ENCODE peak calls at places on chromosome 13, in five cellular contexts. One of them, this sample, is unnamed.

GRCh38 chr13:36357692-36358091 is 11.5 kb upstream of the SPART start:
- DNase-seq in IMR-90: no peak
- DNase-seq in PC-3: no peak
- DNase-seq in adipocyte: no peak
- DNase-seq in fibroblast of lung: peak
- DNase-seq in this sample: no peak

GRCh38 chr13:27334774-27335490 is 64.3 kb downstream of the RASL11A start:
- DNase-seq in IMR-90: peak
- DNase-seq in PC-3: no peak
- DNase-seq in adipocyte: no peak
- DNase-seq in fibroblast of lung: peak
- DNase-seq in this sample: no peak

GRCh38 chr13:51800456-51800855 is 3.5 kb downstream of the DHRS12 start:
- DNase-seq in IMR-90: no peak
- DNase-seq in PC-3: no peak
- DNase-seq in adipocyte: no peak
- DNase-seq in fibroblast of lung: no peak
- DNase-seq in this sample: no peak

GRCh38 chr13:112325941-112326645 is 50.1 kb upstream of the SPACA7 start:
- DNase-seq in IMR-90: no peak
- DNase-seq in PC-3: no peak
- DNase-seq in adipocyte: no peak
- DNase-seq in fibroblast of lung: no peak
- DNase-seq in this sample: peak

GRCh38 chr13:34076943-34077703 is 259.2 kb downstream of the RFC3 start:
- DNase-seq in IMR-90: peak
- DNase-seq in PC-3: peak
- DNase-seq in adipocyte: peak
- DNase-seq in fibroblast of lung: peak
- DNase-seq in this sample: no peak

GRCh38 chr13:34748561-34748960 is 193.5 kb upstream of the NBEA start:
- DNase-seq in IMR-90: no peak
- DNase-seq in PC-3: no peak
- DNase-seq in adipocyte: no peak
- DNase-seq in fibroblast of lung: peak
- DNase-seq in this sample: no peak

GRCh38 chr13:94128430-94128829 is 351.1 kb downstream of the DCT start:
- DNase-seq in IMR-90: no peak
- DNase-seq in PC-3: no peak
- DNase-seq in adipocyte: no peak
- DNase-seq in fibroblast of lung: peak
- DNase-seq in this sample: no peak

GRCh38 chr13:97119899-97120745 is 102.0 kb upstream of the MBNL2 start:
- DNase-seq in IMR-90: peak
- DNase-seq in PC-3: peak
- DNase-seq in adipocyte: no peak
- DNase-seq in fibroblast of lung: peak
- DNase-seq in this sample: no peak

GRCh38 chr13:112103971-112104872 is 37.3 kb downstream of the SOX1 start:
- DNase-seq in IMR-90: no peak
- DNase-seq in PC-3: no peak
- DNase-seq in adipocyte: no peak
- DNase-seq in fibroblast of lung: no peak
- DNase-seq in this sample: peak

GRCh38 chr13:59673301-59673700 is 490.4 kb downstream of the DIAPH3 start:
- DNase-seq in IMR-90: peak
- DNase-seq in PC-3: no peak
- DNase-seq in adipocyte: peak
- DNase-seq in fibroblast of lung: peak
- DNase-seq in this sample: no peak

GRCh38 chr13:29497137-29497654 is 98.3 kb downstream of the SLC7A1 start:
- DNase-seq in IMR-90: peak
- DNase-seq in PC-3: no peak
- DNase-seq in adipocyte: peak
- DNase-seq in fibroblast of lung: peak
- DNase-seq in this sample: peak

GRCh38 chr13:64164435-64164834 is 2748.8 kb upstream of the PCDH20 start:
- DNase-seq in IMR-90: no peak
- DNase-seq in PC-3: no peak
- DNase-seq in adipocyte: no peak
- DNase-seq in fibroblast of lung: no peak
- DNase-seq in this sample: no peak

GRCh38 chr13:32116210-32116609 is 84.6 kb downstream of the FRY start:
- DNase-seq in IMR-90: no peak
- DNase-seq in PC-3: no peak
- DNase-seq in adipocyte: no peak
- DNase-seq in fibroblast of lung: peak
- DNase-seq in this sample: no peak

GRCh38 chr13:50691682-50692263 is 151.7 kb downstream of the DLEU7 start:
- DNase-seq in IMR-90: no peak
- DNase-seq in PC-3: peak
- DNase-seq in adipocyte: no peak
- DNase-seq in fibroblast of lung: peak
- DNase-seq in this sample: no peak

GRCh38 chr13:59771272-59771671 is 392.5 kb downstream of the DIAPH3 start:
- DNase-seq in IMR-90: peak
- DNase-seq in PC-3: peak
- DNase-seq in adipocyte: peak
- DNase-seq in fibroblast of lung: no peak
- DNase-seq in this sample: no peak

GRCh38 chr13:27419333-27419732 is 5.1 kb upstream of the GTF3A start:
- DNase-seq in IMR-90: peak
- DNase-seq in PC-3: peak
- DNase-seq in adipocyte: no peak
- DNase-seq in fibroblast of lung: no peak
- DNase-seq in this sample: no peak

GRCh38 chr13:26471807-26472206 is 85.7 kb upstream of the WASF3 start:
- DNase-seq in IMR-90: no peak
- DNase-seq in PC-3: no peak
- DNase-seq in adipocyte: no peak
- DNase-seq in fibroblast of lung: no peak
- DNase-seq in this sample: peak

GRCh38 chr13:42114912-42115311 is 66.5 kb downstream of the DGKH start:
- DNase-seq in IMR-90: no peak
- DNase-seq in PC-3: peak
- DNase-seq in adipocyte: no peak
- DNase-seq in fibroblast of lung: no peak
- DNase-seq in this sample: no peak

GRCh38 chr13:45943965-45944364 is 92.4 kb upstream of the SIAH3 start:
- DNase-seq in IMR-90: peak
- DNase-seq in PC-3: no peak
- DNase-seq in adipocyte: peak
- DNase-seq in fibroblast of lung: peak
- DNase-seq in this sample: no peak

GRCh38 chr13:32581177-32581786 is 5.0 kb upstream of the PDS5B start:
- DNase-seq in IMR-90: peak
- DNase-seq in PC-3: peak
- DNase-seq in adipocyte: peak
- DNase-seq in fibroblast of lung: peak
- DNase-seq in this sample: no peak

GRCh38 chr13:60379837-60380236 is 17.2 kb upstream of the TDRD3 start:
- DNase-seq in IMR-90: no peak
- DNase-seq in PC-3: no peak
- DNase-seq in adipocyte: no peak
- DNase-seq in fibroblast of lung: no peak
- DNase-seq in this sample: no peak

GRCh38 chr13:112704634-112705145 is 14.9 kb downstream of the ATP11A start:
- DNase-seq in IMR-90: no peak
- DNase-seq in PC-3: no peak
- DNase-seq in adipocyte: no peak
- DNase-seq in fibroblast of lung: no peak
- DNase-seq in this sample: peak

GRCh38 chr13:94764576-94765321 is 52.4 kb upstream of the SOX21 start:
- DNase-seq in IMR-90: no peak
- DNase-seq in PC-3: no peak
- DNase-seq in adipocyte: no peak
- DNase-seq in fibroblast of lung: peak
- DNase-seq in this sample: no peak

GRCh38 chr13:25468330-25469178 is 96.8 kb downstream of the ATP8A2 start:
- DNase-seq in IMR-90: no peak
- DNase-seq in PC-3: no peak
- DNase-seq in adipocyte: peak
- DNase-seq in fibroblast of lung: peak
- DNase-seq in this sample: peak
- H3K9ac ChIP-seq in IMR-90: no peak
- H3K9ac ChIP-seq in PC-3: no peak
- H3K9ac ChIP-seq in adipocyte: no peak
- H3K9ac ChIP-seq in fibroblast of lung: no peak
- H3K9ac ChIP-seq in this sample: no peak

DNA sequence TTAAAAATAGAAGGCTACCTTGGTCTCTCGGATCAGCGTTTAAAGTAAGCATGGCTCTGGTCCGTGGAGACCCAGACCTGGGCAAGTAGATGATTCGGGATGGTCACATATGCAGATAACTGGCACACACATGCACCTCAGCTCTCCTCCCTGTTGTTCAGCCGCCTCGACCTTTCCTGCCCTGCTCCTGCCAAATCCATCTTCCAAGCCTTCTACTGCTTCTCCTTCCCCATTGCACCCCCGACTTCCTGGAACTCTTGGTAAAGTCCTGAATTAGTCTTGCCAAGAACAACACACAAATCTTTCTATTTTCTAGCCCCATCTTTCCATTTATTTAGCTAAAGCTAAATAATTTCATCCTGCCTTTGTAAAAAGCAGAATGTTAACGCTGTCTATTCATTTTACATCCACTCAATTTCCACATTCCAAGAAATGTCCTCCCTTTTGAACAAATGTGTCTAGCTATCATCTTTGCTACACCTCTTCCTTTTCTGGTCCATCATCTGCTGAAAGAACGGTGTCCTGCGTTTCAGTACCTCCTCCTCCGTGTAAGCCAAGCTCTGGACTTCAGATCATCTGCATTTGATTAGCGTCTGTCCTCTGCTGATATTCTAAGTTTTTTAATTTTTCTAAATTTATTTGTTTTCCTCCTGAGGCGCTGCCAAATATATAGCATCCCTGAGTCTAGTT is 92.5 kb downstream of the ZIC5 start:
- DNase-seq in IMR-90: no peak
- DNase-seq in PC-3: no peak
- DNase-seq in adipocyte: no peak
- DNase-seq in fibroblast of lung: no peak
- DNase-seq in this sample: peak
- H3K9ac ChIP-seq in IMR-90: no peak
- H3K9ac ChIP-seq in PC-3: no peak
- H3K9ac ChIP-seq in adipocyte: no peak
- H3K9ac ChIP-seq in fibroblast of lung: no peak
- H3K9ac ChIP-seq in this sample: no peak

GRCh38 chr13:100100115-100100879 is 11.4 kb downstream of the PCCA start:
- DNase-seq in IMR-90: peak
- DNase-seq in PC-3: peak
- DNase-seq in adipocyte: peak
- DNase-seq in fibroblast of lung: peak
- DNase-seq in this sample: no peak
- H3K9ac ChIP-seq in IMR-90: no peak
- H3K9ac ChIP-seq in PC-3: no peak
- H3K9ac ChIP-seq in adipocyte: no peak
- H3K9ac ChIP-seq in fibroblast of lung: no peak
- H3K9ac ChIP-seq in this sample: no peak

GRCh38 chr13:22062478-22063205 is 391.8 kb downstream of the FGF9 start:
- DNase-seq in IMR-90: peak
- DNase-seq in PC-3: no peak
- DNase-seq in adipocyte: no peak
- DNase-seq in fibroblast of lung: no peak
- DNase-seq in this sample: no peak

GRCh38 chr13:22061806-22062391 is 391.0 kb downstream of the FGF9 start:
- DNase-seq in IMR-90: no peak
- DNase-seq in PC-3: no peak
- DNase-seq in adipocyte: no peak
- DNase-seq in fibroblast of lung: no peak
- DNase-seq in this sample: no peak

GRCh38 chr13:22063416-22064124 is 392.7 kb downstream of the FGF9 start:
- DNase-seq in IMR-90: no peak
- DNase-seq in PC-3: no peak
- DNase-seq in adipocyte: no peak
- DNase-seq in fibroblast of lung: no peak
- DNase-seq in this sample: no peak

GRCh38 chr13:22060187-22060586 is 389.3 kb downstream of the FGF9 start:
- DNase-seq in IMR-90: no peak
- DNase-seq in PC-3: no peak
- DNase-seq in adipocyte: no peak
- DNase-seq in fibroblast of lung: no peak
- DNase-seq in this sample: no peak

DNA sequence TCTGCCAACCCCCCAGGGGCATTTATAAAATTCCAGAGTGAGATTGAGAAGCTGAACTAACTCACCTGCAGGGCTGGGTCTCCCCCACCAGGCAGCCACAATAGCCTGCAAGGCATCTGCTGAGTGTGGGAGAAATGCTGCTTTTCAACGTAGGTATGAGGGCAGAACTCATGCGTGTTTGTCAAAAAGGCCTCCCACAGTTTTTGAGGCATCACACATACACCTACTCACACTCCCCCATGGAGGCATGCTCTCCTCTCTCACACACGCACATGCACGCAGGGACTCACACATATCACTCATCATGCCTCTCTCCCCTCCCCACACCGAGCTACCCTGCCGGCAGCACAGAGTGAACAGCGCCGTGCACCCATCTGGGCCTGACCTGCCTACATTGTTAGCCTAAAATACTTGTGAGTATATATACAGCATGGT is 390.5 kb downstream of the FGF9 start:
- DNase-seq in IMR-90: no peak
- DNase-seq in PC-3: no peak
- DNase-seq in adipocyte: no peak
- DNase-seq in fibroblast of lung: no peak
- DNase-seq in this sample: peak
- H3K9ac ChIP-seq in IMR-90: no peak
- H3K9ac ChIP-seq in PC-3: no peak
- H3K9ac ChIP-seq in adipocyte: no peak
- H3K9ac ChIP-seq in fibroblast of lung: no peak
- H3K9ac ChIP-seq in this sample: no peak

GRCh38 chr13:57630661-57631606 is 610 bp upstream of the PCDH17 start:
- DNase-seq in IMR-90: no peak
- DNase-seq in PC-3: peak
- DNase-seq in adipocyte: peak
- DNase-seq in fibroblast of lung: peak
- DNase-seq in this sample: peak

GRCh38 chr13:57629821-57630235 is 1.7 kb upstream of the PCDH17 start:
- DNase-seq in IMR-90: peak
- DNase-seq in PC-3: peak
- DNase-seq in adipocyte: peak
- DNase-seq in fibroblast of lung: peak
- DNase-seq in this sample: peak

GRCh38 chr13:57627663-57628062 is 3.9 kb upstream of the PCDH17 start:
- DNase-seq in IMR-90: peak
- DNase-seq in PC-3: peak
- DNase-seq in adipocyte: peak
- DNase-seq in fibroblast of lung: peak
- DNase-seq in this sample: no peak

GRCh38 chr13:57631607-57632275 is at the start of gene PCDH17:
- DNase-seq in IMR-90: no peak
- DNase-seq in PC-3: no peak
- DNase-seq in adipocyte: peak
- DNase-seq in fibroblast of lung: peak
- DNase-seq in this sample: no peak

GRCh38 chr13:57629391-57629804 is 2.1 kb upstream of the PCDH17 start:
- DNase-seq in IMR-90: no peak
- DNase-seq in PC-3: no peak
- DNase-seq in adipocyte: peak
- DNase-seq in fibroblast of lung: no peak
- DNase-seq in this sample: no peak
- H3K9ac ChIP-seq in IMR-90: no peak
- H3K9ac ChIP-seq in PC-3: no peak
- H3K9ac ChIP-seq in adipocyte: no peak
- H3K9ac ChIP-seq in fibroblast of lung: no peak
- H3K9ac ChIP-seq in this sample: no peak

This sample was measured in endodermal cell.